ENCODE peak calls at places on chromosomes 6 and 20, in six cellular contexts. One of them, this sample, is unnamed.

GRCh38 chr20:37095108-37095608 is 639 bp downstream of the RBL1 start:
- DNase-seq in neuronal stem cell: no peak
- DNase-seq in fibroblast of lung: peak; percentile 6
- DNase-seq in endothelial cell of umbilical vein: no peak
- DNase-seq in mammary epithelial cell: peak; percentile 18
- DNase-seq in PC-3: no peak
- DNase-seq in this sample: no peak

GRCh38 chr6:82331031-82331773 is 32.4 kb upstream of the TPBG start:
- DNase-seq in neuronal stem cell: no peak
- DNase-seq in fibroblast of lung: peak; percentile 28
- DNase-seq in endothelial cell of umbilical vein: no peak
- DNase-seq in mammary epithelial cell: peak; percentile 92
- DNase-seq in PC-3: peak; percentile 79
- DNase-seq in this sample: peak; percentile 38

GRCh38 chr6:145756170-145756662 is 20.9 kb upstream of the EPM2A start:
- DNase-seq in neuronal stem cell: no peak
- DNase-seq in fibroblast of lung: peak; percentile 98
- DNase-seq in endothelial cell of umbilical vein: peak; percentile 28
- DNase-seq in mammary epithelial cell: peak; percentile 96
- DNase-seq in PC-3: peak; percentile 53
- DNase-seq in this sample: peak; percentile 81

GRCh38 chr6:63213325-63213724 is 2.1 kb downstream of the FKBP1C start:
- DNase-seq in neuronal stem cell: no peak
- DNase-seq in fibroblast of lung: no peak
- DNase-seq in endothelial cell of umbilical vein: no peak
- DNase-seq in mammary epithelial cell: no peak
- DNase-seq in PC-3: no peak
- DNase-seq in this sample: no peak

GRCh38 chr6:13992417-13993055 is 67.8 kb downstream of the RNF182 start:
- DNase-seq in neuronal stem cell: no peak
- DNase-seq in fibroblast of lung: peak; percentile 86
- DNase-seq in endothelial cell of umbilical vein: no peak
- DNase-seq in mammary epithelial cell: peak; percentile 79
- DNase-seq in PC-3: peak; percentile 96
- DNase-seq in this sample: peak; percentile 41

GRCh38 chr6:41459738-41460137 is 86.4 kb upstream of the FOXP4 start:
- DNase-seq in neuronal stem cell: no peak
- DNase-seq in fibroblast of lung: no peak
- DNase-seq in endothelial cell of umbilical vein: no peak
- DNase-seq in mammary epithelial cell: no peak
- DNase-seq in PC-3: peak; percentile 21
- DNase-seq in this sample: no peak

GRCh38 chr20:37390891-37391525 is 45.1 kb downstream of the SRC start:
- DNase-seq in neuronal stem cell: no peak
- DNase-seq in fibroblast of lung: no peak
- DNase-seq in endothelial cell of umbilical vein: no peak
- DNase-seq in mammary epithelial cell: no peak
- DNase-seq in PC-3: no peak
- DNase-seq in this sample: no peak

GRCh38 chr6:35357671-35358070 is 15.3 kb downstream of the PPARD start:
- DNase-seq in neuronal stem cell: no peak
- DNase-seq in fibroblast of lung: no peak
- DNase-seq in endothelial cell of umbilical vein: no peak
- DNase-seq in mammary epithelial cell: no peak
- DNase-seq in PC-3: no peak
- DNase-seq in this sample: no peak

GRCh38 chr6:21061892-21062291 is 527.6 kb downstream of the CDKAL1 start:
- DNase-seq in neuronal stem cell: no peak
- DNase-seq in fibroblast of lung: no peak
- DNase-seq in endothelial cell of umbilical vein: no peak
- DNase-seq in mammary epithelial cell: no peak
- DNase-seq in PC-3: no peak
- DNase-seq in this sample: no peak

GRCh38 chr6:52534966-52535390 is 41.9 kb downstream of the TRAM2 start:
- DNase-seq in neuronal stem cell: no peak
- DNase-seq in fibroblast of lung: no peak
- DNase-seq in endothelial cell of umbilical vein: peak; percentile 53
- DNase-seq in mammary epithelial cell: no peak
- DNase-seq in PC-3: no peak
- DNase-seq in this sample: no peak

GRCh38 chr6:17202526-17202925 is 78.6 kb upstream of the RBM24 start:
- DNase-seq in neuronal stem cell: no peak
- DNase-seq in fibroblast of lung: peak; percentile 63
- DNase-seq in endothelial cell of umbilical vein: no peak
- DNase-seq in mammary epithelial cell: no peak
- DNase-seq in PC-3: no peak
- DNase-seq in this sample: no peak

GRCh38 chr20:17315491-17316231 is 88.8 kb downstream of the PCSK2 start:
- DNase-seq in neuronal stem cell: no peak
- DNase-seq in fibroblast of lung: no peak
- DNase-seq in endothelial cell of umbilical vein: no peak
- DNase-seq in mammary epithelial cell: no peak
- DNase-seq in PC-3: no peak
- DNase-seq in this sample: no peak

GRCh38 chr6:73234732-73235131 is 9.4 kb upstream of the KHDC1L start:
- DNase-seq in neuronal stem cell: no peak
- DNase-seq in fibroblast of lung: peak; percentile 79
- DNase-seq in endothelial cell of umbilical vein: no peak
- DNase-seq in mammary epithelial cell: peak; percentile 77
- DNase-seq in PC-3: peak; percentile 84
- DNase-seq in this sample: peak; percentile 44

GRCh38 chr20:64238851-64239387 is 16.6 kb upstream of the PCMTD2 start:
- DNase-seq in neuronal stem cell: no peak
- DNase-seq in fibroblast of lung: no peak
- DNase-seq in endothelial cell of umbilical vein: no peak
- DNase-seq in mammary epithelial cell: no peak
- DNase-seq in PC-3: no peak
- DNase-seq in this sample: no peak

GRCh38 chr6:68875403-68875802 is 240.3 kb downstream of the ADGRB3 start:
- DNase-seq in neuronal stem cell: no peak
- DNase-seq in fibroblast of lung: no peak
- DNase-seq in endothelial cell of umbilical vein: no peak
- DNase-seq in mammary epithelial cell: no peak
- DNase-seq in PC-3: no peak
- DNase-seq in this sample: no peak

GRCh38 chr20:57088436-57088835 is 178.0 kb downstream of the BMP7 start:
- DNase-seq in neuronal stem cell: no peak
- DNase-seq in fibroblast of lung: no peak
- DNase-seq in endothelial cell of umbilical vein: no peak
- DNase-seq in mammary epithelial cell: no peak
- DNase-seq in PC-3: no peak
- DNase-seq in this sample: no peak

GRCh38 chr6:170370413-170370812 is 63.9 kb downstream of the FAM120B start:
- DNase-seq in neuronal stem cell: no peak
- DNase-seq in fibroblast of lung: no peak
- DNase-seq in endothelial cell of umbilical vein: no peak
- DNase-seq in mammary epithelial cell: peak; percentile 27
- DNase-seq in PC-3: no peak
- DNase-seq in this sample: no peak

GRCh38 chr6:32944265-32944664 is 3.4 kb upstream of the HLA-DMB start:
- DNase-seq in neuronal stem cell: no peak
- DNase-seq in fibroblast of lung: no peak
- DNase-seq in endothelial cell of umbilical vein: no peak
- DNase-seq in mammary epithelial cell: no peak
- DNase-seq in PC-3: no peak
- DNase-seq in this sample: no peak

GRCh38 chr20:714453-714852 is 38.9 kb upstream of the SCRT2 start:
- DNase-seq in neuronal stem cell: no peak
- DNase-seq in fibroblast of lung: no peak
- DNase-seq in endothelial cell of umbilical vein: no peak
- DNase-seq in mammary epithelial cell: no peak
- DNase-seq in PC-3: no peak
- DNase-seq in this sample: no peak
- H3K4me3 ChIP-seq in neuronal stem cell: no peak overlapping the region
- H3K4me3 ChIP-seq in fibroblast of lung: no peak overlapping the region
- H3K4me3 ChIP-seq in endothelial cell of umbilical vein: no peak overlapping the region
- H3K4me3 ChIP-seq in mammary epithelial cell: no peak overlapping the region
- H3K4me3 ChIP-seq in PC-3: no peak overlapping the region
- H3K4me3 ChIP-seq in this sample: no peak overlapping the region

DNA sequence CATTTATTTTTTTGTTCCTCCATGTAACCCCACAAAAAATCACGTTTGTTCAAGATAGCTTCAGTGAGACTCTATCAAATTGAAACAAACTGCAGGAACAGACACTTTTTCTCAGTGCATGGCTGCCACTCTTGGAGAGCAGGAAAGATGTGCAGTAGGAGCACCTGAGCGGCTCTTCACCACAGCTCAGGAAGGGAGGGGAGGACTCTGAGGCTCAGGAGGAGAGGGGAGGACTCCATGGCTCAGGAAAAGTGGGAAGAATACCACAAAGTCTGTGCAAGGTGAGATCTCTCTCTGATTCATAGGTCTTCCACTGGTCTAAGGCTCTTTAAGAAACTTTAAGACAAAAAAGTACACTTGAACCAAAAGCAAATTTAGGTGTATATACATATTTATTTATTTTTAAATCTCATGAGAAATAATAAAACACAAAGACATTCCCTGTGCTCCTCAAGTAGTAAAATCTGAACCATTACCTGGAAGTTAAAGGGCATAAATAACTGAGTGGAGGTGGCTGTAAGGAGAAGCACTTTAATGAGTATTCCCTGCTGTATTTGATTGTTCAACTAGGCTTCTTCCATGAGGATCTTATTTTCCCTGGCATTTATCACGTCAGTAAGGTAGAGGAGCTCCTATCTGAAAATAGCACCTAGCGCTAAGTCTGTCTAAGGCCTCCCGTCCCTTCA is 69.2 kb upstream of the CCN6 start:
- DNase-seq in neuronal stem cell: no peak
- DNase-seq in fibroblast of lung: no peak
- DNase-seq in endothelial cell of umbilical vein: no peak
- DNase-seq in mammary epithelial cell: no peak
- DNase-seq in PC-3: peak; percentile 8
- DNase-seq in this sample: no peak
- H2AFZ ChIP-seq in neuronal stem cell: peak overlapping the region; percentile 74
- H2AFZ ChIP-seq in fibroblast of lung: no peak overlapping the region
- H2AFZ ChIP-seq in endothelial cell of umbilical vein: peak overlapping the region; percentile 5
- H2AFZ ChIP-seq in mammary epithelial cell: peak overlapping the region; percentile 63
- H2AFZ ChIP-seq in PC-3: peak overlapping the region; percentile 58
- H2AFZ ChIP-seq in this sample: no peak overlapping the region

GRCh38 chr20:47500554-47500953 is 1.1 kb upstream of the NCOA3 start:
- DNase-seq in neuronal stem cell: no peak
- DNase-seq in fibroblast of lung: no peak
- DNase-seq in endothelial cell of umbilical vein: no peak
- DNase-seq in mammary epithelial cell: no peak
- DNase-seq in PC-3: no peak
- DNase-seq in this sample: no peak
- H3K4me3 ChIP-seq in neuronal stem cell: no peak overlapping the region
- H3K4me3 ChIP-seq in fibroblast of lung: no peak overlapping the region
- H3K4me3 ChIP-seq in endothelial cell of umbilical vein: no peak overlapping the region
- H3K4me3 ChIP-seq in mammary epithelial cell: no peak overlapping the region
- H3K4me3 ChIP-seq in PC-3: peak overlapping the region; percentile 72
- H3K4me3 ChIP-seq in this sample: peak overlapping the region; percentile 30

GRCh38 chr6:168956884-168957730 is 296.5 kb downstream of the THBS2 start:
- DNase-seq in neuronal stem cell: peak; percentile 50
- DNase-seq in fibroblast of lung: peak; percentile 84
- DNase-seq in endothelial cell of umbilical vein: peak; percentile 17
- DNase-seq in mammary epithelial cell: peak; percentile 64
- DNase-seq in PC-3: peak; percentile 58
- DNase-seq in this sample: peak; percentile 21
- H2AFZ ChIP-seq in neuronal stem cell: no peak overlapping the region
- H2AFZ ChIP-seq in fibroblast of lung: no peak overlapping the region
- H2AFZ ChIP-seq in endothelial cell of umbilical vein: no peak overlapping the region
- H2AFZ ChIP-seq in mammary epithelial cell: peak overlapping the region; percentile 34
- H2AFZ ChIP-seq in PC-3: no peak overlapping the region
- H2AFZ ChIP-seq in this sample: no peak overlapping the region

GRCh38 chr6:3749991-3750323 is 1.6 kb downstream of the PXDC1 start:
- DNase-seq in neuronal stem cell: no peak
- DNase-seq in fibroblast of lung: peak; percentile 65
- DNase-seq in endothelial cell of umbilical vein: peak; percentile 79
- DNase-seq in mammary epithelial cell: peak; percentile 81
- DNase-seq in PC-3: peak; percentile 53
- DNase-seq in this sample: no peak

GRCh38 chr6:3749390-3749978 is 2.0 kb downstream of the PXDC1 start:
- DNase-seq in neuronal stem cell: no peak
- DNase-seq in fibroblast of lung: no peak
- DNase-seq in endothelial cell of umbilical vein: peak; percentile 46
- DNase-seq in mammary epithelial cell: peak; percentile 46
- DNase-seq in PC-3: peak; percentile 63
- DNase-seq in this sample: no peak

GRCh38 chr6:3750324-3751018 is 1.0 kb downstream of the PXDC1 start:
- DNase-seq in neuronal stem cell: peak; percentile 31
- DNase-seq in fibroblast of lung: peak; percentile 74
- DNase-seq in endothelial cell of umbilical vein: peak; percentile 70
- DNase-seq in mammary epithelial cell: peak; percentile 71
- DNase-seq in PC-3: peak; percentile 57
- DNase-seq in this sample: no peak

GRCh38 chr6:3748208-3748701 is 3.3 kb downstream of the PXDC1 start:
- DNase-seq in neuronal stem cell: peak; percentile 41
- DNase-seq in fibroblast of lung: peak; percentile 75
- DNase-seq in endothelial cell of umbilical vein: peak; percentile 84
- DNase-seq in mammary epithelial cell: peak; percentile 65
- DNase-seq in PC-3: peak; percentile 90
- DNase-seq in this sample: no peak

GRCh38 chr6:3748726-3749389 is 2.7 kb downstream of the PXDC1 start:
- DNase-seq in neuronal stem cell: no peak
- DNase-seq in fibroblast of lung: peak; percentile 50
- DNase-seq in endothelial cell of umbilical vein: no peak
- DNase-seq in mammary epithelial cell: no peak
- DNase-seq in PC-3: no peak
- DNase-seq in this sample: no peak
- H3K4me3 ChIP-seq in neuronal stem cell: no peak overlapping the region
- H3K4me3 ChIP-seq in fibroblast of lung: peak overlapping the region; percentile 85
- H3K4me3 ChIP-seq in endothelial cell of umbilical vein: peak overlapping the region; percentile 89
- H3K4me3 ChIP-seq in mammary epithelial cell: no peak overlapping the region
- H3K4me3 ChIP-seq in PC-3: peak overlapping the region; percentile 80
- H3K4me3 ChIP-seq in this sample: peak overlapping the region; percentile 75

DNA sequence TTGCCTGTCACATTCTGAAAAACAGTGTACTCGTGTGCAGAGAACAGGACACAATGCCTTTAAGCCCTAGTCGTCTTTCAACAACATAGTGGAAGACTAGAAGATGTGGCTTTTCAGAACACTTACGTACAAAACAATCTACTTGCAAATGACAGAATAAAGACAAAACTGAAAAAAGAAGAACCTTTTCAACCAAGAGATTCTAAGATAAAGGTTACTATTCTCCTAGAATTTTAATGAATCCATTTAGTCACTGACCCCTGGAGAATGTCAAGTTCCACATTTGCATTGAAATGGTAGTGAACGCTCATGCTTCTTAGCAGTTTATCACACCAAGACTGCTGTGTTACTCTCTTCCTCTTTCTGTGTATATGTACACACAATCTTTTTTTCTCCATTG is 220.7 kb upstream of the NRSN1 start:
- DNase-seq in neuronal stem cell: no peak
- DNase-seq in fibroblast of lung: no peak
- DNase-seq in endothelial cell of umbilical vein: no peak
- DNase-seq in mammary epithelial cell: no peak
- DNase-seq in PC-3: no peak
- DNase-seq in this sample: no peak
- H2AFZ ChIP-seq in neuronal stem cell: peak overlapping the region; percentile 39
- H2AFZ ChIP-seq in fibroblast of lung: no peak overlapping the region
- H2AFZ ChIP-seq in endothelial cell of umbilical vein: no peak overlapping the region
- H2AFZ ChIP-seq in mammary epithelial cell: no peak overlapping the region
- H2AFZ ChIP-seq in PC-3: no peak overlapping the region
- H2AFZ ChIP-seq in this sample: no peak overlapping the region

This sample was measured in keratinocyte.